ENCODE peak calls at places on chromosome X, in eight cellular contexts. G is iris pigment epithelial cell; N is astrocyte of the hippocampus; M is CD4-positive, alpha-beta T cell; E is left ventricle myocardium inferior; Z is activated naive CD8-positive, alpha-beta T cell treated with anti-CD3 and anti-CD28 coated beads, Interleukin-2, amount 50 U/mL, for 24 hours; H is psoas muscle; K is GM13976. S is an unnamed sample.

GRCh38 chrX:68183612-68184214 is 249.6 kb downstream of the OPHN1 start:
- DNase-seq in E (no peak), N (peak), Z (no peak), K (no peak), G (peak), M (no peak), H (no peak), S (peak)

GRCh38 chrX:109696146-109696740 is 36.8 kb downstream of the ACSL4 start:
- DNase-seq in N (no peak), H (no peak), M (no peak), Z (no peak), E (no peak), G (no peak), K (no peak), S (no peak)

GRCh38 chrX:14027511-14028019 is 2.1 kb downstream of the GEMIN8 start:
- DNase-seq in H (no peak), M (no peak), N (peak), Z (no peak), E (no peak), K (peak), G (peak), S (peak)

GRCh38 chrX:119503484-119503861 is 35.2 kb downstream of the SLC25A5 start:
- DNase-seq in Z (no peak), K (no peak), H (no peak), G (peak), M (no peak), E (no peak), N (peak), S (peak)

GRCh38 chrX:9429767-9430166 is 35.1 kb upstream of the TBL1X start:
- DNase-seq in H (no peak), K (no peak), E (no peak), M (no peak), Z (no peak), G (no peak), N (no peak), S (no peak)

GRCh38 chrX:71636438-71637252 is 18.3 kb upstream of the CXCR3 start:
- DNase-seq in K (no peak), Z (no peak), N (no peak), E (no peak), G (no peak), M (no peak), H (no peak), S (peak)

GRCh38 chrX:103175944-103176753 is 38.8 kb upstream of the BEX4 start:
- DNase-seq in E (peak), K (peak), Z (peak), M (peak), H (peak), G (peak), N (peak), S (peak)

GRCh38 chrX:74434336-74434735 is 13.0 kb downstream of the SLC16A2 start:
- DNase-seq in M (no peak), E (no peak), Z (no peak), N (no peak), H (no peak), G (no peak), K (no peak), S (peak)

GRCh38 chrX:85963736-85964135 is 83.6 kb downstream of the CHM start:
- DNase-seq in G (peak), H (no peak), M (no peak), N (peak), E (no peak), Z (no peak), K (no peak), S (peak)

GRCh38 chrX:10110316-10110932 is 46.4 kb upstream of the CLCN4 start:
- DNase-seq in N (no peak), K (no peak), G (no peak), E (no peak), Z (no peak), H (no peak), M (no peak), S (no peak)

GRCh38 chrX:45745479-45745878 is 544.8 kb upstream of the DIPK2B start:
- DNase-seq in M (no peak), H (no peak), K (no peak), E (no peak), N (peak), G (peak), Z (no peak), S (peak)

GRCh38 chrX:7086384-7086783 is 61.1 kb upstream of the STS start:
- DNase-seq in Z (no peak), N (no peak), K (no peak), M (no peak), G (no peak), H (no peak), E (no peak), S (no peak)

GRCh38 chrX:31124536-31124935 is 52.7 kb upstream of the FTHL17 start:
- DNase-seq in N (peak), K (no peak), Z (no peak), E (no peak), M (no peak), G (no peak), H (no peak), S (no peak)

GRCh38 chrX:150643958-150644357 is 49.2 kb upstream of the MTMR1 start:
- DNase-seq in N (no peak), M (no peak), K (no peak), G (no peak), Z (no peak), H (no peak), E (no peak), S (no peak)

GRCh38 chrX:119190251-119190651 is 45.8 kb upstream of the PGRMC1 start:
- DNase-seq in E (peak), H (peak), N (no peak), Z (no peak), G (no peak), K (no peak), M (no peak), S (no peak)

GRCh38 chrX:17605676-17606075 is 131.6 kb upstream of the SCML1 start:
- DNase-seq in M (no peak), N (peak), G (no peak), E (no peak), Z (no peak), K (no peak), H (no peak), S (peak)

GRCh38 chrX:46812445-46812844 is 24.4 kb upstream of the RP2 start:
- DNase-seq in Z (no peak), H (no peak), N (no peak), M (no peak), E (no peak), K (no peak), G (no peak), S (no peak)

GRCh38 chrX:56615282-56615681 is 51.9 kb downstream of the UBQLN2 start:
- DNase-seq in Z (no peak), E (no peak), H (no peak), M (no peak), K (no peak), G (no peak), N (no peak), S (no peak)

GRCh38 chrX:117990438-117990837 is 126.2 kb downstream of the KLHL13 start:
- DNase-seq in N (no peak), G (peak), Z (no peak), M (no peak), K (no peak), E (no peak), H (no peak), S (no peak)

GRCh38 chrX:72052415-72053090 is 79.2 kb downstream of the RTL5 start:
- DNase-seq in Z (no peak), K (no peak), N (peak), E (no peak), H (no peak), G (peak), M (no peak), S (no peak)

GRCh38 chrX:24153175-24153795 is 3.8 kb downstream of the ZFX start:
- DNase-seq in G (no peak), N (no peak), Z (peak), K (no peak), H (no peak), E (no peak), M (no peak), S (no peak)

GRCh38 chrX:115023811-115024210 is 6.4 kb upstream of the IL13RA2 start:
- DNase-seq in M (no peak), K (no peak), Z (no peak), N (no peak), H (no peak), E (no peak), G (peak), S (no peak)

GRCh38 chrX:8663325-8663724 is 68.6 kb downstream of the ANOS1 start:
- DNase-seq in M (no peak), Z (no peak), H (no peak), G (no peak), K (no peak), E (no peak), N (peak), S (no peak)

GRCh38 chrX:35561985-35562384 is 236.2 kb upstream of the MAGEB16 start:
- DNase-seq in M (no peak), E (no peak), Z (no peak), H (no peak), K (no peak), N (no peak), G (no peak), S (no peak)

S was measured in LHCN-M2.